ENCODE peak calls at places on chromosomes 6 and 20, in eight cellular contexts. One of them, this sample, is unnamed.

GRCh38 chr6:166777096-166777630 is 150.1 kb upstream of the RPS6KA2 start:
- DNase-seq in CD8-positive, alpha-beta memory T cell: no peak
- DNase-seq in endothelial cell of umbilical vein: no peak
- DNase-seq in Panc1: no peak
- DNase-seq in IMR-90: no peak
- DNase-seq in GM23338: no peak
- DNase-seq in SJSA1: peak
- DNase-seq in fibroblast of lung: no peak
- DNase-seq in this sample: no peak

GRCh38 chr6:56368484-56368883 is 121.1 kb upstream of the COL21A1 start:
- DNase-seq in CD8-positive, alpha-beta memory T cell: no peak
- DNase-seq in endothelial cell of umbilical vein: peak
- DNase-seq in Panc1: no peak
- DNase-seq in IMR-90: no peak
- DNase-seq in GM23338: no peak
- DNase-seq in SJSA1: no peak
- DNase-seq in fibroblast of lung: no peak
- DNase-seq in this sample: no peak

GRCh38 chr6:163710552-163710951 is 296.0 kb downstream of the QKI start:
- DNase-seq in CD8-positive, alpha-beta memory T cell: no peak
- DNase-seq in endothelial cell of umbilical vein: no peak
- DNase-seq in Panc1: no peak
- DNase-seq in IMR-90: no peak
- DNase-seq in GM23338: no peak
- DNase-seq in SJSA1: no peak
- DNase-seq in fibroblast of lung: no peak
- DNase-seq in this sample: no peak

GRCh38 chr20:45919536-45919933 is 7.6 kb upstream of the PLTP start:
- DNase-seq in CD8-positive, alpha-beta memory T cell: no peak
- DNase-seq in endothelial cell of umbilical vein: peak
- DNase-seq in Panc1: no peak
- DNase-seq in IMR-90: peak
- DNase-seq in GM23338: no peak
- DNase-seq in SJSA1: no peak
- DNase-seq in fibroblast of lung: peak
- DNase-seq in this sample: peak

GRCh38 chr6:55433446-55434130 is 106.3 kb downstream of the GFRAL start:
- DNase-seq in CD8-positive, alpha-beta memory T cell: no peak
- DNase-seq in endothelial cell of umbilical vein: no peak
- DNase-seq in Panc1: no peak
- DNase-seq in IMR-90: peak
- DNase-seq in GM23338: peak
- DNase-seq in SJSA1: no peak
- DNase-seq in fibroblast of lung: peak
- DNase-seq in this sample: no peak

GRCh38 chr20:5730131-5730530 is 20.1 kb upstream of the SHLD1 start:
- DNase-seq in CD8-positive, alpha-beta memory T cell: no peak
- DNase-seq in endothelial cell of umbilical vein: no peak
- DNase-seq in Panc1: no peak
- DNase-seq in IMR-90: no peak
- DNase-seq in GM23338: no peak
- DNase-seq in SJSA1: no peak
- DNase-seq in fibroblast of lung: no peak
- DNase-seq in this sample: no peak

GRCh38 chr6:109325400-109325801 is 56.9 kb downstream of the CD164 start:
- DNase-seq in CD8-positive, alpha-beta memory T cell: no peak
- DNase-seq in endothelial cell of umbilical vein: no peak
- DNase-seq in Panc1: no peak
- DNase-seq in IMR-90: no peak
- DNase-seq in GM23338: no peak
- DNase-seq in SJSA1: no peak
- DNase-seq in fibroblast of lung: no peak
- DNase-seq in this sample: no peak

GRCh38 chr6:143911028-143911427 is 46.8 kb downstream of the ZC2HC1B start:
- DNase-seq in CD8-positive, alpha-beta memory T cell: no peak
- DNase-seq in endothelial cell of umbilical vein: no peak
- DNase-seq in Panc1: no peak
- DNase-seq in IMR-90: no peak
- DNase-seq in GM23338: no peak
- DNase-seq in SJSA1: no peak
- DNase-seq in fibroblast of lung: no peak
- DNase-seq in this sample: no peak

GRCh38 chr6:54525731-54526130 is 217.5 kb downstream of the TINAG start:
- DNase-seq in CD8-positive, alpha-beta memory T cell: no peak
- DNase-seq in endothelial cell of umbilical vein: no peak
- DNase-seq in Panc1: no peak
- DNase-seq in IMR-90: peak
- DNase-seq in GM23338: no peak
- DNase-seq in SJSA1: no peak
- DNase-seq in fibroblast of lung: peak
- DNase-seq in this sample: no peak

GRCh38 chr20:33793011-33793931 is 17.9 kb upstream of the CHMP4B start:
- DNase-seq in CD8-positive, alpha-beta memory T cell: no peak
- DNase-seq in endothelial cell of umbilical vein: peak
- DNase-seq in Panc1: no peak
- DNase-seq in IMR-90: peak
- DNase-seq in GM23338: no peak
- DNase-seq in SJSA1: no peak
- DNase-seq in fibroblast of lung: no peak
- DNase-seq in this sample: no peak

GRCh38 chr6:157036245-157036681 is 259.1 kb downstream of the ARID1B start:
- DNase-seq in CD8-positive, alpha-beta memory T cell: no peak
- DNase-seq in endothelial cell of umbilical vein: no peak
- DNase-seq in Panc1: no peak
- DNase-seq in IMR-90: peak
- DNase-seq in GM23338: peak
- DNase-seq in SJSA1: no peak
- DNase-seq in fibroblast of lung: peak
- DNase-seq in this sample: no peak

GRCh38 chr20:11176431-11176830 is 502.6 kb upstream of the JAG1 start:
- DNase-seq in CD8-positive, alpha-beta memory T cell: no peak
- DNase-seq in endothelial cell of umbilical vein: no peak
- DNase-seq in Panc1: no peak
- DNase-seq in IMR-90: no peak
- DNase-seq in GM23338: no peak
- DNase-seq in SJSA1: no peak
- DNase-seq in fibroblast of lung: no peak
- DNase-seq in this sample: no peak

GRCh38 chr20:11182715-11183114 is 508.9 kb upstream of the JAG1 start:
- DNase-seq in CD8-positive, alpha-beta memory T cell: no peak
- DNase-seq in endothelial cell of umbilical vein: no peak
- DNase-seq in Panc1: no peak
- DNase-seq in IMR-90: no peak
- DNase-seq in GM23338: no peak
- DNase-seq in SJSA1: no peak
- DNase-seq in fibroblast of lung: peak
- DNase-seq in this sample: no peak

GRCh38 chr20:11181964-11182363 is 508.2 kb upstream of the JAG1 start:
- DNase-seq in CD8-positive, alpha-beta memory T cell: no peak
- DNase-seq in endothelial cell of umbilical vein: no peak
- DNase-seq in Panc1: no peak
- DNase-seq in IMR-90: no peak
- DNase-seq in GM23338: no peak
- DNase-seq in SJSA1: no peak
- DNase-seq in fibroblast of lung: no peak
- DNase-seq in this sample: no peak

GRCh38 chr20:11180186-11180585 is 506.4 kb upstream of the JAG1 start:
- DNase-seq in CD8-positive, alpha-beta memory T cell: no peak
- DNase-seq in endothelial cell of umbilical vein: peak
- DNase-seq in Panc1: no peak
- DNase-seq in IMR-90: no peak
- DNase-seq in GM23338: no peak
- DNase-seq in SJSA1: no peak
- DNase-seq in fibroblast of lung: no peak
- DNase-seq in this sample: no peak

DNA sequence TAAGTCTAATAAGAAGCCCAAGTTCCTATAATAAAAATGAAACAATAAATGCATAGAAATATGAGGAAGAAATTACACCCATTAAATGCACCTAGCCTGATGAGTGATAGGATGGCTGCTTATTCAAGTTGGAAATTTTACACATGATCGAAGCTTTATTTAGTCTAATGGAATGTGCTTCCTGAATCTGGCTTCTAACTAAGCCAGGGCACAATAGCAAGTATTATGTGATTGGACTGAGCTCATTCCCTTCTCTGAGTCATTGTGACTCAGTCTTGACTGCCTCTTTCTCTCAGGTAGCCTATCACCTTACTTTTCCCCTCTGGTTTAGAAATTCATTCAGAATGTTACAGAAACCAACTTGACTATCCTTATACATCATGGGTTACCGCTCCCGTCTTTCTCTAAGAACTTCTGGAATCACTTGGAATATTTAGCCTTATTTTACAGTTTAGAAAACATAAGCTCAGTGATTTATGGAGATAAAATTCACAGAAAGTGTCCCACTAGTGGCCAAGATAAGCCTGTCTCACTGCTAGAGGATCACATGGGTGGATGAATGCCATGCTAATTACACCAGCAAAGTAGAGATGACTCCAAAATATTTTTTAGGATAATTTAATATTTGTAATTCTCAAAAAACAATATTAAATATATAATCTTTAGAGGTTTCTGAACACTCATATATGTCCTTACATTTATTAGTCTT is 505.3 kb upstream of the JAG1 start:
- DNase-seq in CD8-positive, alpha-beta memory T cell: no peak
- DNase-seq in endothelial cell of umbilical vein: peak
- DNase-seq in Panc1: peak
- DNase-seq in IMR-90: peak
- DNase-seq in GM23338: no peak
- DNase-seq in SJSA1: no peak
- DNase-seq in fibroblast of lung: peak
- DNase-seq in this sample: no peak
- H3K27ac ChIP-seq in CD8-positive, alpha-beta memory T cell: no peak
- H3K27ac ChIP-seq in endothelial cell of umbilical vein: peak
- H3K27ac ChIP-seq in Panc1: no peak
- H3K27ac ChIP-seq in IMR-90: no peak
- H3K27ac ChIP-seq in GM23338: no peak
- H3K27ac ChIP-seq in SJSA1: peak
- H3K27ac ChIP-seq in fibroblast of lung: no peak
- H3K27ac ChIP-seq in this sample: no peak

GRCh38 chr6:10272591-10272990 is 142.3 kb downstream of the TFAP2A start:
- DNase-seq in CD8-positive, alpha-beta memory T cell: no peak
- DNase-seq in endothelial cell of umbilical vein: no peak
- DNase-seq in Panc1: no peak
- DNase-seq in IMR-90: no peak
- DNase-seq in GM23338: no peak
- DNase-seq in SJSA1: no peak
- DNase-seq in fibroblast of lung: no peak
- DNase-seq in this sample: no peak

GRCh38 chr6:10269814-10270472 is 144.9 kb downstream of the TFAP2A start:
- DNase-seq in CD8-positive, alpha-beta memory T cell: no peak
- DNase-seq in endothelial cell of umbilical vein: no peak
- DNase-seq in Panc1: no peak
- DNase-seq in IMR-90: no peak
- DNase-seq in GM23338: no peak
- DNase-seq in SJSA1: no peak
- DNase-seq in fibroblast of lung: no peak
- DNase-seq in this sample: no peak

GRCh38 chr6:10268661-10269060 is 146.2 kb downstream of the TFAP2A start:
- DNase-seq in CD8-positive, alpha-beta memory T cell: no peak
- DNase-seq in endothelial cell of umbilical vein: no peak
- DNase-seq in Panc1: no peak
- DNase-seq in IMR-90: no peak
- DNase-seq in GM23338: peak
- DNase-seq in SJSA1: no peak
- DNase-seq in fibroblast of lung: no peak
- DNase-seq in this sample: no peak

GRCh38 chr6:10268111-10268510 is 146.8 kb downstream of the TFAP2A start:
- DNase-seq in CD8-positive, alpha-beta memory T cell: no peak
- DNase-seq in endothelial cell of umbilical vein: no peak
- DNase-seq in Panc1: no peak
- DNase-seq in IMR-90: no peak
- DNase-seq in GM23338: peak
- DNase-seq in SJSA1: no peak
- DNase-seq in fibroblast of lung: no peak
- DNase-seq in this sample: no peak

DNA sequence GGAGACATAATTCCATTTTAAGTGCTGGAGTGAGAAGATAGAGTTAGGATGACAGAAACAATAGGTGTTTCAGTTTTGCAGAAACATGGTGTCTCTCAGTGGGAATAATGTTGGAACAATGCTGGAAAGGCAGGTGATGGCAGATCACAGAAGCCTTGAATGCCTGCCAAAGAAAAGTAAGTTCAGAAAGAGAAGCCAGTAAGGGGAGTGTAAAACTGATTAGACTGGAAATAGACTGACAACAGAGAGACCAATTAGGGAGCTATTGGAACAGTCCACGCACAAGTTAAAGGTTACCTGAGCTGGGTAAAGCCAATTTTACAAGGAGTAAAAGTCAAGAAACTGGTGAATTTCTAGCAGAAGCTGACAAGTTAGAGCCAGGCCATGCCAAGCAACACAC is 142.9 kb downstream of the TFAP2A start:
- DNase-seq in CD8-positive, alpha-beta memory T cell: no peak
- DNase-seq in endothelial cell of umbilical vein: no peak
- DNase-seq in Panc1: no peak
- DNase-seq in IMR-90: no peak
- DNase-seq in GM23338: no peak
- DNase-seq in SJSA1: no peak
- DNase-seq in fibroblast of lung: no peak
- DNase-seq in this sample: no peak
- H3K27ac ChIP-seq in CD8-positive, alpha-beta memory T cell: no peak
- H3K27ac ChIP-seq in endothelial cell of umbilical vein: no peak
- H3K27ac ChIP-seq in Panc1: no peak
- H3K27ac ChIP-seq in IMR-90: no peak
- H3K27ac ChIP-seq in GM23338: no peak
- H3K27ac ChIP-seq in SJSA1: no peak
- H3K27ac ChIP-seq in fibroblast of lung: no peak
- H3K27ac ChIP-seq in this sample: no peak

GRCh38 chr6:30075094-30075986 is at the start of gene RNF39:
- DNase-seq in CD8-positive, alpha-beta memory T cell: no peak
- DNase-seq in endothelial cell of umbilical vein: no peak
- DNase-seq in Panc1: no peak
- DNase-seq in IMR-90: no peak
- DNase-seq in GM23338: peak
- DNase-seq in SJSA1: no peak
- DNase-seq in fibroblast of lung: no peak
- DNase-seq in this sample: peak
- H3K27ac ChIP-seq in CD8-positive, alpha-beta memory T cell: no peak
- H3K27ac ChIP-seq in endothelial cell of umbilical vein: no peak
- H3K27ac ChIP-seq in Panc1: no peak
- H3K27ac ChIP-seq in IMR-90: no peak
- H3K27ac ChIP-seq in GM23338: no peak
- H3K27ac ChIP-seq in SJSA1: no peak
- H3K27ac ChIP-seq in fibroblast of lung: no peak
- H3K27ac ChIP-seq in this sample: no peak

DNA sequence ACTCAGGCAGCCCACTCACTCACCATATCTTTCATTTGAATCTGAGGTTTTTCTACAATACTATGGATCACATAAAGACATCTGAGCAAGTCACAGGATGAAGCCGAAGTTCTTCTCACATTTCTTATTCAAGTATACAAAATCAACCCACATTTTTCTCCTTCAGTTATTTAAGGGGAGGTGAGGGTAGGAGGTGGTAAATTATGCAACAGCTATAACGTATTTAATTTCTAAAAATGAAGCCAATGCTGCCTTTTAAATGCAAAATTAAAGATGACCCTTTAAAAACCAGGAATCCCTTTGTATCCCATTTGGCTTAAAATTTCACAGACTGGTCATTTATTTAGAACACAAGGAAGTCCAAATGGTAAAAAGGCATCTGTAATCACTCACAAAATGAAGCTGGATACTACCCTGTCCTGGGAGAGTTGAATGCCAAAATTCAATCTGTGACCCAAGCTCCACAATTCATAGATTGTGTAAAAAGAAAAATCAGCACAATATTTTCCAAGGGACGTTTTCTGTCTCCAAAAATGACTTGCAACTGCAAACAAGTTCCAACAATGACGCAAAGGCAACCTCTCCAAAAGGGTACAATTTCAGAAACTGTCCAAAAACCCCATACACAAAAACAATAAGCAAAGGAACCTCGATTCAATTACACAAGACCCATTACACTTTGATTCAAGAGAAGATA is 48.8 kb downstream of the EPB41L2 start:
- DNase-seq in CD8-positive, alpha-beta memory T cell: no peak
- DNase-seq in endothelial cell of umbilical vein: peak
- DNase-seq in Panc1: no peak
- DNase-seq in IMR-90: no peak
- DNase-seq in GM23338: no peak
- DNase-seq in SJSA1: no peak
- DNase-seq in fibroblast of lung: peak
- DNase-seq in this sample: no peak
- H3K27ac ChIP-seq in CD8-positive, alpha-beta memory T cell: no peak
- H3K27ac ChIP-seq in endothelial cell of umbilical vein: peak
- H3K27ac ChIP-seq in Panc1: peak
- H3K27ac ChIP-seq in IMR-90: no peak
- H3K27ac ChIP-seq in GM23338: no peak
- H3K27ac ChIP-seq in SJSA1: no peak
- H3K27ac ChIP-seq in fibroblast of lung: no peak
- H3K27ac ChIP-seq in this sample: peak

This sample was measured in transverse colon.